ENCODE peak calls at places on chromosomes 12 and 14, in four cellular contexts. One of them, this sample, is unnamed.

GRCh38 chr14:59529189-59529588 is 44.9 kb downstream of the JKAMP start:
- DNase-seq in endothelial cell: no peak
- DNase-seq in AG04450: no peak
- DNase-seq in hippocampal formation: no peak
- DNase-seq in this sample: no peak

GRCh38 chr12:66011731-66012130 is 118.8 kb downstream of the LLPH start:
- DNase-seq in endothelial cell: no peak
- DNase-seq in AG04450: no peak
- DNase-seq in hippocampal formation: no peak
- DNase-seq in this sample: no peak

GRCh38 chr14:104143071-104143470 is 4.7 kb downstream of the KIF26A start:
- DNase-seq in endothelial cell: no peak
- DNase-seq in AG04450: no peak
- DNase-seq in hippocampal formation: no peak
- DNase-seq in this sample: no peak

GRCh38 chr14:58026967-58027366 is 125.0 kb downstream of the ARMH4 start:
- DNase-seq in endothelial cell: no peak
- DNase-seq in AG04450: no peak
- DNase-seq in hippocampal formation: no peak
- DNase-seq in this sample: no peak

GRCh38 chr14:91985521-91986255 is 38.2 kb upstream of the FBLN5 start:
- DNase-seq in endothelial cell: no peak
- DNase-seq in AG04450: no peak
- DNase-seq in hippocampal formation: no peak
- DNase-seq in this sample: no peak

GRCh38 chr12:29783773-29784666 is at the start of gene TMTC1:
- DNase-seq in endothelial cell: peak; percentile 76
- DNase-seq in AG04450: no peak
- DNase-seq in hippocampal formation: peak; percentile 19
- DNase-seq in this sample: no peak

GRCh38 chr14:81990312-81990761 is 456.7 kb upstream of the SEL1L start:
- DNase-seq in endothelial cell: peak; percentile 50
- DNase-seq in AG04450: peak; percentile 1
- DNase-seq in hippocampal formation: peak; percentile 65
- DNase-seq in this sample: peak; percentile 16

GRCh38 chr14:65000868-65001600 is 14.3 kb downstream of the FNTB start:
- DNase-seq in endothelial cell: no peak
- DNase-seq in AG04450: no peak
- DNase-seq in hippocampal formation: no peak
- DNase-seq in this sample: no peak

GRCh38 chr12:61993734-61994345 is 266.4 kb upstream of the USP15 start:
- DNase-seq in endothelial cell: peak; percentile 15
- DNase-seq in AG04450: no peak
- DNase-seq in hippocampal formation: peak; percentile 9
- DNase-seq in this sample: no peak

GRCh38 chr14:94269156-94269555 is 23.9 kb downstream of the SERPINA10 start:
- DNase-seq in endothelial cell: no peak
- DNase-seq in AG04450: no peak
- DNase-seq in hippocampal formation: peak; percentile 31
- DNase-seq in this sample: no peak

This sample was measured in epithelial cell of proximal tubule.